ENCODE peak calls at places on chromosomes 1 and 21, in seven cellular contexts. One of them, this sample, is unnamed.

GRCh38 chr1:150151291-150152181 is 1.8 kb downstream of the PLEKHO1 start:
- DNase-seq in anterior cingulate cortex: no peak
- DNase-seq in foreskin melanocyte: no peak
- DNase-seq in NCI-H446 treated with DMSO at 0.1 percent for 48 hours: no peak
- DNase-seq in H54: no peak
- DNase-seq in NT2/D1: no peak
- DNase-seq in RKO: no peak
- DNase-seq in this sample: peak

GRCh38 chr1:172557270-172557669 is 24.3 kb downstream of the SUCO start:
- DNase-seq in anterior cingulate cortex: no peak
- DNase-seq in foreskin melanocyte: no peak
- DNase-seq in NCI-H446 treated with DMSO at 0.1 percent for 48 hours: no peak
- DNase-seq in H54: no peak
- DNase-seq in NT2/D1: no peak
- DNase-seq in RKO: no peak
- DNase-seq in this sample: no peak

GRCh38 chr1:236394905-236395779 is 1.1 kb downstream of the EDARADD start:
- DNase-seq in anterior cingulate cortex: no peak
- DNase-seq in foreskin melanocyte: peak
- DNase-seq in NCI-H446 treated with DMSO at 0.1 percent for 48 hours: no peak
- DNase-seq in H54: no peak
- DNase-seq in NT2/D1: peak
- DNase-seq in RKO: no peak
- DNase-seq in this sample: no peak

GRCh38 chr1:15283500-15283899 is 36.5 kb downstream of the FHAD1 start:
- DNase-seq in anterior cingulate cortex: no peak
- DNase-seq in foreskin melanocyte: no peak
- DNase-seq in NCI-H446 treated with DMSO at 0.1 percent for 48 hours: peak
- DNase-seq in H54: peak
- DNase-seq in NT2/D1: no peak
- DNase-seq in RKO: peak
- DNase-seq in this sample: peak

GRCh38 chr1:31707711-31708110 is 3.9 kb upstream of the COL16A1 start:
- DNase-seq in anterior cingulate cortex: no peak
- DNase-seq in foreskin melanocyte: peak
- DNase-seq in NCI-H446 treated with DMSO at 0.1 percent for 48 hours: no peak
- DNase-seq in H54: no peak
- DNase-seq in NT2/D1: no peak
- DNase-seq in RKO: peak
- DNase-seq in this sample: no peak

GRCh38 chr1:163084330-163084729 is 15.2 kb downstream of the RGS4 start:
- DNase-seq in anterior cingulate cortex: no peak
- DNase-seq in foreskin melanocyte: no peak
- DNase-seq in NCI-H446 treated with DMSO at 0.1 percent for 48 hours: no peak
- DNase-seq in H54: no peak
- DNase-seq in NT2/D1: no peak
- DNase-seq in RKO: peak
- DNase-seq in this sample: no peak

GRCh38 chr1:178768423-178768822 is 43.4 kb downstream of the RALGPS2 start:
- DNase-seq in anterior cingulate cortex: no peak
- DNase-seq in foreskin melanocyte: no peak
- DNase-seq in NCI-H446 treated with DMSO at 0.1 percent for 48 hours: peak
- DNase-seq in H54: no peak
- DNase-seq in NT2/D1: peak
- DNase-seq in RKO: peak
- DNase-seq in this sample: no peak

GRCh38 chr1:7961199-7962010 is at the start of gene PARK7:
- DNase-seq in anterior cingulate cortex: peak
- DNase-seq in foreskin melanocyte: peak
- DNase-seq in NCI-H446 treated with DMSO at 0.1 percent for 48 hours: peak
- DNase-seq in H54: peak
- DNase-seq in NT2/D1: peak
- DNase-seq in RKO: peak
- DNase-seq in this sample: peak

GRCh38 chr1:118018064-118018463 is 88.5 kb downstream of the WDR3 start:
- DNase-seq in anterior cingulate cortex: no peak
- DNase-seq in foreskin melanocyte: no peak
- DNase-seq in NCI-H446 treated with DMSO at 0.1 percent for 48 hours: no peak
- DNase-seq in H54: no peak
- DNase-seq in NT2/D1: no peak
- DNase-seq in RKO: no peak
- DNase-seq in this sample: no peak

GRCh38 chr21:36859744-36860501 is 106.5 kb downstream of the HLCS start:
- DNase-seq in anterior cingulate cortex: no peak
- DNase-seq in foreskin melanocyte: no peak
- DNase-seq in NCI-H446 treated with DMSO at 0.1 percent for 48 hours: no peak
- DNase-seq in H54: peak
- DNase-seq in NT2/D1: peak
- DNase-seq in RKO: peak
- DNase-seq in this sample: no peak

GRCh38 chr1:21439721-21440629 is at the start of gene NBPF3:
- DNase-seq in anterior cingulate cortex: peak
- DNase-seq in foreskin melanocyte: peak
- DNase-seq in NCI-H446 treated with DMSO at 0.1 percent for 48 hours: peak
- DNase-seq in H54: peak
- DNase-seq in NT2/D1: peak
- DNase-seq in RKO: peak
- DNase-seq in this sample: peak

GRCh38 chr1:183882328-183883167 is 77.6 kb downstream of the RGL1 start:
- DNase-seq in anterior cingulate cortex: no peak
- DNase-seq in foreskin melanocyte: no peak
- DNase-seq in NCI-H446 treated with DMSO at 0.1 percent for 48 hours: no peak
- DNase-seq in H54: no peak
- DNase-seq in NT2/D1: no peak
- DNase-seq in RKO: no peak
- DNase-seq in this sample: no peak

GRCh38 chr1:219871427-219872057 is 56.8 kb downstream of the SLC30A10 start:
- DNase-seq in anterior cingulate cortex: no peak
- DNase-seq in foreskin melanocyte: no peak
- DNase-seq in NCI-H446 treated with DMSO at 0.1 percent for 48 hours: no peak
- DNase-seq in H54: no peak
- DNase-seq in NT2/D1: no peak
- DNase-seq in RKO: no peak
- DNase-seq in this sample: no peak

GRCh38 chr1:173014145-173014544 is 36.6 kb downstream of the TNFSF18 start:
- DNase-seq in anterior cingulate cortex: no peak
- DNase-seq in foreskin melanocyte: no peak
- DNase-seq in NCI-H446 treated with DMSO at 0.1 percent for 48 hours: no peak
- DNase-seq in H54: no peak
- DNase-seq in NT2/D1: no peak
- DNase-seq in RKO: no peak
- DNase-seq in this sample: no peak

GRCh38 chr21:34276711-34277425 is 86.9 kb upstream of the KCNE2 start:
- DNase-seq in anterior cingulate cortex: no peak
- DNase-seq in foreskin melanocyte: peak
- DNase-seq in NCI-H446 treated with DMSO at 0.1 percent for 48 hours: no peak
- DNase-seq in H54: no peak
- DNase-seq in NT2/D1: no peak
- DNase-seq in RKO: peak
- DNase-seq in this sample: no peak